ENCODE peak calls at places on chromosomes 11 and 22, in six cellular contexts. L, J, C, M, A and N are unnamed samples.

GRCh38 chr11:94128171-94128745 is 383 bp upstream of the PANX1 start:
- DNase-seq in M (no peak), C (no peak), A (peak; percentile 84), L (peak; percentile 58), J (no peak), N (no peak)

GRCh38 chr11:102120006-102120405 is 9.8 kb downstream of the YAP1 start:
- DNase-seq in L (no peak), C (no peak), J (peak; percentile 41), A (no peak), M (peak; percentile 37), N (peak; percentile 88)

GRCh38 chr11:86484164-86484794 is 109.6 kb downstream of the CCDC81 start:
- DNase-seq in A (peak; percentile 96), M (peak; percentile 98), J (peak; percentile 100), C (no peak), L (no peak), N (peak; percentile 98)

GRCh38 chr11:119396835-119397234 is 15.3 kb upstream of the USP2 start:
- DNase-seq in C (no peak), L (no peak), A (no peak), M (no peak), J (no peak), N (no peak)

GRCh38 chr11:102115557-102115956 is 5.3 kb downstream of the YAP1 start:
- DNase-seq in L (no peak), C (no peak), M (peak; percentile 64), J (peak; percentile 79), A (no peak), N (peak; percentile 69)

GRCh38 chr22:30159561-30160353 is 79.5 kb downstream of the HORMAD2 start:
- DNase-seq in L (no peak), C (no peak), A (no peak), M (peak; percentile 62), J (peak; percentile 86), N (peak; percentile 73)

GRCh38 chr22:11066458-11067285 is 4461.3 kb upstream of the OR11H1 start:
- DNase-seq in M (no peak), J (no peak), C (no peak), A (no peak), L (peak; percentile 29), N (no peak)

GRCh38 chr11:106398396-106399074 is 321.1 kb downstream of the AASDHPPT start:
- DNase-seq in C (no peak), J (peak; percentile 57), A (no peak), L (no peak), M (peak; percentile 76), N (peak; percentile 58)

GRCh38 chr22:43007519-43008102 is 7.3 kb downstream of the PACSIN2 start:
- DNase-seq in M (peak; percentile 71), J (peak; percentile 75), L (no peak), A (peak; percentile 33), C (no peak), N (peak; percentile 67)

GRCh38 chr22:24555496-24556253 is at the start of gene SNRPD3:
- DNase-seq in M (peak; percentile 94), J (peak; percentile 92), L (peak; percentile 86), A (peak; percentile 97), C (peak; percentile 92), N (peak; percentile 96)